ENCODE peak calls at places on chromosome 1, in seven cellular contexts. F is pancreas, Q is astrocyte of the spinal cord, D is vagina, N is OCI-LY7, S is left lung, W is AG04450. M is an unnamed sample.

GRCh38 chr1:80217377-80217986 is 1211.0 kb upstream of the ADGRL4 start:
- DNase-seq in Q (peak; percentile 73), D (no peak), N (peak; percentile 0), F (no peak), W (peak; percentile 20), S (no peak), M (no peak)

GRCh38 chr1:84690397-84691138 is at the start of gene SSX2IP:
- DNase-seq in D (peak; percentile 98), N (peak; percentile 97), W (peak; percentile 90), F (peak; percentile 100), S (peak; percentile 98), Q (peak; percentile 98), M (peak; percentile 96)

GRCh38 chr1:81021134-81021533 is 779.6 kb upstream of the ADGRL2 start:
- DNase-seq in Q (no peak), D (no peak), W (no peak), S (no peak), N (no peak), F (no peak), M (no peak)

GRCh38 chr1:205179842-205180241 is 31.7 kb downstream of the DSTYK start:
- DNase-seq in S (no peak), N (no peak), W (no peak), F (no peak), Q (no peak), D (no peak), M (no peak)

GRCh38 chr1:151371340-151371739 is 1.2 kb downstream of the SELENBP1 start:
- DNase-seq in F (no peak), N (no peak), S (peak; percentile 85), Q (no peak), W (no peak), D (no peak), M (no peak)

GRCh38 chr1:21342961-21343838 is 52.9 kb upstream of the ECE1 start:
- DNase-seq in N (peak; percentile 33), S (no peak), F (no peak), D (peak; percentile 91), Q (no peak), W (no peak), M (no peak)

GRCh38 chr1:102891868-102892625 is 216.3 kb downstream of the COL11A1 start:
- DNase-seq in N (no peak), Q (peak; percentile 81), D (no peak), S (no peak), F (no peak), W (no peak), M (no peak)

GRCh38 chr1:180486092-180486491 is 16.3 kb downstream of the ACBD6 start:
- DNase-seq in F (no peak), W (no peak), Q (no peak), N (no peak), S (no peak), D (no peak), M (no peak)

GRCh38 chr1:12157366-12158231 is 9.2 kb upstream of the TNFRSF1B start:
- DNase-seq in Q (no peak), N (no peak), W (no peak), D (no peak), S (no peak), F (no peak), M (no peak)

GRCh38 chr1:54804471-54805132 is 3.5 kb upstream of the TTC22 start:
- DNase-seq in S (peak; percentile 17), W (no peak), N (no peak), Q (no peak), D (no peak), F (no peak), M (no peak)

GRCh38 chr1:75785320-75785963 is 614 bp upstream of the RABGGTB start:
- DNase-seq in Q (no peak), W (no peak), F (no peak), D (no peak), S (no peak), N (no peak), M (no peak)

GRCh38 chr1:232532901-232533300 is 97.0 kb downstream of the SIPA1L2 start:
- DNase-seq in Q (no peak), N (no peak), D (no peak), W (no peak), S (no peak), F (no peak), M (no peak)

GRCh38 chr1:225944951-225945350 is 3.9 kb upstream of the LEFTY2 start:
- DNase-seq in D (no peak), S (no peak), F (no peak), N (peak; percentile 85), W (no peak), Q (no peak), M (no peak)

GRCh38 chr1:85584264-85584781 is 3.8 kb downstream of the CCN1 start:
- DNase-seq in N (no peak), S (no peak), Q (peak; percentile 95), W (peak; percentile 86), F (no peak), D (no peak), M (no peak)

GRCh38 chr1:174399211-174399610 is 48.6 kb upstream of the GPR52 start:
- DNase-seq in S (no peak), N (no peak), Q (peak; percentile 35), W (no peak), F (no peak), D (no peak), M (no peak)

GRCh38 chr1:23396380-23396779 is 26.7 kb upstream of the ZNF436 start:
- DNase-seq in W (no peak), Q (no peak), N (no peak), D (no peak), S (no peak), F (no peak), M (no peak)

GRCh38 chr1:201536542-201536941 is 2.4 kb upstream of the NAV1 start:
- DNase-seq in W (no peak), S (no peak), Q (peak; percentile 86), D (peak; percentile 93), F (no peak), N (no peak), M (no peak)

GRCh38 chr1:9877962-9878361 is 32.1 kb downstream of the CTNNBIP1 start:
- DNase-seq in N (no peak), S (no peak), Q (no peak), W (no peak), F (no peak), D (no peak), M (no peak)

GRCh38 chr1:155133799-155134281 is 1.8 kb upstream of the SLC50A1 start:
- DNase-seq in D (no peak), F (no peak), W (no peak), N (no peak), Q (no peak), S (no peak), M (no peak)
- H3K4me3 ChIP-seq in D (no peak overlapping the region), F (no peak overlapping the region), W (no peak overlapping the region), N (no peak overlapping the region), Q (no peak overlapping the region), S (no peak overlapping the region), M (no peak overlapping the region)

DNA sequence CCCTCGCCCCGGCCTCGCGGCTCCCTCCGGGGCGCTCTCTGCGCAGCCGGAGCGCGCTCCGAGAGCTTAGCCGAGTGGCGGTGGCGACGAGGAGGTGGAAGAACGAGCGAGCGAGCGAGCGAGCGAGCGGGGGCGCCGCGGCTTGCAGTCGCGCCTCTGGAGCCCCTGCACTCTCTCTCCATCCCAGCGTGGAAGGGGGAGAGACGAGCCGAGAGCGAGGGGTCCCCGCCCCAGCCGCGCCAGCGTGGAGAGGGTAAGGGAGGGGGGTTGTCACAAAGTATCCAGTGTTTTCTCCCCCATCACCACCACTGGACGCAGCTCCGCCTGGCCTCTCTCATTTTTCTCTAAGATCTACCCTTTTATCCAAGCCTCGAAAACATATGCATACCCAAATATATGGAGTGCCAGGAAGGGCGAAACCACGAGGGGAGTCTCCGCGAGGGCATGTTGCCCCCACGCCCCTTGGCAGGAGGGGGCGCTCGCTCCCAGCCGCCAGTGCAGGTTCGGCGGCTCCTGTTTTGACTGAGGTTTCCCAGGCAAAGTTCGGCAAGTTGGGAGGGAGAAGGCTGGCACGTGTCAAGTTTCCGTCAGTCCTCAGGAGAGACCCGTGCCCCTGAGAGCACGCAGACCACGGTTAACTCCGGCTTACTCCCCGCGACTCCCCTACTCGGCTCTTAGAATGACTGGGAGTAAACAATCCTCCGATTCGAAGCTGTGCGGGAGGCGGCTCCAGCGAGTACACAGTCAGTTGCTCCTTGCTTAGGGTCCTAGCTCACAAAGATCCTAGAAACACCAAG is 569 bp upstream of the DAB1 start:
- DNase-seq in W (no peak), S (no peak), F (peak; percentile 79), N (no peak), Q (peak; percentile 29), D (no peak), M (no peak)
- H3K4me3 ChIP-seq in W (peak overlapping the region; percentile 59), S (no peak overlapping the region), F (peak overlapping the region; percentile 30), N (no peak overlapping the region), Q (peak overlapping the region; percentile 35), D (peak overlapping the region; percentile 26), M (no peak overlapping the region)

GRCh38 chr1:158251160-158251559 is 3.1 kb upstream of the CD1A start:
- DNase-seq in S (no peak), W (no peak), N (no peak), Q (no peak), F (no peak), D (no peak), M (peak; percentile 67)
- H3K4me3 ChIP-seq in S (no peak overlapping the region), W (no peak overlapping the region), N (no peak overlapping the region), Q (no peak overlapping the region), F (no peak overlapping the region), D (no peak overlapping the region), M (no peak overlapping the region)

GRCh38 chr1:11147371-11147770 is 41.8 kb upstream of the ANGPTL7 start:
- DNase-seq in Q (peak; percentile 9), F (no peak), W (no peak), D (no peak), S (no peak), N (no peak), M (no peak)
- H3K4me3 ChIP-seq in Q (no peak overlapping the region), F (no peak overlapping the region), W (no peak overlapping the region), D (no peak overlapping the region), S (no peak overlapping the region), N (no peak overlapping the region), M (no peak overlapping the region)

GRCh38 chr1:166947398-166948043 is 27.8 kb downstream of the ILDR2 start:
- DNase-seq in N (no peak), D (no peak), W (no peak), F (peak; percentile 73), S (peak; percentile 42), Q (peak; percentile 83), M (no peak)
- H3K4me3 ChIP-seq in N (no peak overlapping the region), D (peak overlapping the region; percentile 11), W (peak overlapping the region; percentile 22), F (no peak overlapping the region), S (no peak overlapping the region), Q (peak overlapping the region; percentile 8), M (no peak overlapping the region)

DNA sequence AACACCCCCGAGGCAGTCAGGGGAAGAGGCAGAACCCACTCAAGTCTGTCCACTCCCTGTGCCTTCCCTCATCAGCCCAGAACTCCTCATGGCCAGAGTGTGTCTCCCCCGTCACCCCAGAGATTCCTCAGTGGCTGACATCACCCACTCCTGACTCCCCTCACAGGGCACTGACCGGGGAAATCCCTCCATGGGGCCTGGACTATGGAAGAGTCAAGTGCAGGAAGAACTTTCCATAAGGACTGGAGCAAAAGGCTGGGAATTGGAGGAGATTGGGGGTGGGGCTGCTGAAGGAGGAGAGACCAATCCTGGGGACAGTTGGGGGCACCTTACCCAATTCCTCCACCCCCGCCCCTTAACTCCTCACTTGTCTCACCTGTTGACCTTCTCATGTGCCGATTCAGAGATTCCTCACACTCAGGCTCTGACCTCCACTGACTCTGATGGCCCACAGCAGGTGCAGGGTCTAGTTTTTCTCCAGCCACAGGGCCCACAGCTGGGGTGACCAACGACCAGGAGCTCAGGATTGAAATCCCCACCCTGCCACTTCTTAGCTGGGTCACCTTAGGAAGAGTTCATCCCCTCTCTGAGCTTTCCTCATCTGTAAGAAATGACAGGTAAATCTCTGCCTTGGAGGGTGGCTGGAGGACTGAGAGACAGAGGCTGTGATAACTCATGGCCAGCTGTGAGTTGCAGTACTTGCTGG is 481 bp upstream of the EXTL1 start:
- DNase-seq in N (no peak), Q (no peak), F (no peak), D (no peak), S (no peak), W (no peak), M (no peak)
- H3K4me3 ChIP-seq in N (no peak overlapping the region), Q (no peak overlapping the region), F (no peak overlapping the region), D (peak overlapping the region; percentile 27), S (no peak overlapping the region), W (peak overlapping the region; percentile 18), M (no peak overlapping the region)

GRCh38 chr1:8424539-8425116 is 106.7 kb downstream of the SLC45A1 start:
- DNase-seq in Q (no peak), S (peak; percentile 58), W (no peak), F (no peak), N (peak; percentile 90), D (no peak), M (peak; percentile 62)
- H3K4me3 ChIP-seq in Q (no peak overlapping the region), S (peak overlapping the region; percentile 58), W (peak overlapping the region; percentile 77), F (peak overlapping the region; percentile 85), N (peak overlapping the region; percentile 87), D (peak overlapping the region; percentile 71), M (peak overlapping the region; percentile 48)

M was measured in Jurkat, Clone E6-1.